ENCODE peak calls at places on chromosomes 5 and 9, in four cellular contexts. O is cardiac muscle cell, C is IMR-90, Y is foreskin fibroblast. W is an unnamed sample.

GRCh38 chr9:71725590-71726338 is 42.5 kb downstream of the CEMIP2 start:
- DNase-seq in O (peak), Y (peak), C (peak), W (no peak)

GRCh38 chr9:14923701-14924100 is 13.5 kb upstream of the FREM1 start:
- DNase-seq in O (no peak), C (no peak), Y (peak), W (no peak)

GRCh38 chr5:83608122-83608521 is 112.5 kb downstream of the HAPLN1 start:
- DNase-seq in O (peak), C (peak), Y (peak), W (peak)

GRCh38 chr5:67257500-67257899 is 60.9 kb upstream of the CD180 start:
- DNase-seq in Y (no peak), O (no peak), C (no peak), W (no peak)

GRCh38 chr9:79143211-79143610 is 428.6 kb upstream of the TLE4 start:
- DNase-seq in C (peak), Y (no peak), O (no peak), W (no peak)

GRCh38 chr5:123937230-123937629 is 425.3 kb downstream of the CSNK1G3 start:
- DNase-seq in O (peak), C (peak), Y (peak), W (no peak)

GRCh38 chr5:126648471-126648870 is 47.7 kb downstream of the PHAX start:
- DNase-seq in O (no peak), Y (no peak), C (no peak), W (no peak)

GRCh38 chr9:69748304-69748703 is 11.5 kb downstream of the PTAR1 start:
- DNase-seq in O (no peak), Y (no peak), C (no peak), W (no peak)

GRCh38 chr9:104374711-104375110 is 129.4 kb upstream of the OR13F1 start:
- DNase-seq in O (no peak), Y (no peak), C (no peak), W (no peak)

GRCh38 chr9:93308676-93309075 is 124.7 kb downstream of the WNK2 start:
- DNase-seq in O (no peak), C (no peak), Y (no peak), W (no peak)

GRCh38 chr9:517993-518392 is 303.3 kb downstream of the DOCK8 start:
- DNase-seq in C (no peak), O (no peak), Y (no peak), W (no peak)

DNA sequence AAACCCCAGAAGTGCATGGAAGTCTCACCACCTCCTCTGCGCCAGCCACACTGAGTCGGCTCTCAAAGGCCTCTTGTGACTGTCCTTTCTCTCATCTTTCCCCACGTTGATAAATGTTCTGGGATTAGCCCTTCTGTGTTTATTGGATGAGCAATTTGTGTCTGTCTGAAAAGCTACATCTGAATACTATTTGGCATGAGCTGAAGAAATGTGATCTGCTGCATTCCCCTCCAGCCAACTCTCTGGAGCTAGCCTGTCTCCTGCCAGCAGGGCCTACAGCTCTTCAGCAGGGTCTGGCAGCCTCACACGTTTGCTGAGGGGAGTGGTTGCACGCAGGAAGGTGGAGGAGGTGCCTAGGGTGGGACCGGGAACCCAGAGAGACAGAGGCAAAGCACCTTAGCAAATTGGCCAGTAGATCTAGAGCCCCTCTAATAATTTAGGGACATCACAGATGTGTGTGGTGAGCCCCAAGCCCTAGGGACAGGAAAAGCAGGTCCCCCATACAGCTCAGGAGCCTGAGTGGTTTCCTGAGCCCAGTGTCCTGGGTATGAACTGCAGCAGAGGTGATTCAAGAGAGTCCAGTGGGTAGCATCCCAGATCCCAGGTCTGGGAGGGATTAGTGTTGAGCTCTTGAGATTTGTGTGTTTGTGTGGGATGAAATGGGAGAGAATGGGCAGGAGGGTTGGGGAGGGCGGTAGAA is 20.5 kb upstream of the B4GALT1 start:
- DNase-seq in Y (peak), C (peak), O (peak), W (no peak)
- TF ChIP-seq CTCF in Y (no peak), C (no peak), O (no peak), W (no peak)

GRCh38 chr9:3992222-3992621 is 307.6 kb downstream of the GLIS3 start:
- DNase-seq in O (no peak), Y (no peak), C (no peak), W (no peak)
- TF ChIP-seq CTCF in O (no peak), Y (no peak), C (no peak), W (no peak)

DNA sequence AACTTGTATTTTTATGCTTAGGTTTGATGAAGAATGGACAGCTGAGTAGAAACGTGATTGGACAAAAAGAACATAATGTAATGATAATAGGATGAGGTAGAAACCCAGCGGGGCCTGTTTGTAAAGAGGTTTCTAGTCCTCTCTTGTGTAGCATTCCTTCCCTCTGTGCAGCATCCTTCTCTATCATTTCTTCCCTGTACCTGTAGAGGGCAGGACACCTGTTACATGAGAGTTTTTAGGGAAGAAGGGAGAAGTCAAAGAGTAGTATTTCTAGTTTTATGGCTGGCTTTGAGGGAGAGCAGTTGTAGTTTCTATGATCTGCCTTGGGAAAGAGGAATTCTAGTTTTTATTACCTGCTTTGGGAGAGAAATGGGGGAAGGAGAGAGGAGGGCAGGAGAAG is 162.1 kb upstream of the FST start:
- DNase-seq in Y (no peak), O (no peak), C (no peak), W (no peak)
- TF ChIP-seq CTCF in Y (no peak), O (no peak), C (no peak), W (no peak)

GRCh38 chr9:90953805-90954204 is 152.2 kb downstream of the SYK start:
- DNase-seq in C (no peak), Y (no peak), O (no peak), W (no peak)

GRCh38 chr9:90956026-90956810 is 154.6 kb downstream of the SYK start:
- DNase-seq in O (no peak), C (peak), Y (peak), W (no peak)

GRCh38 chr9:90948156-90948555 is 146.5 kb downstream of the SYK start:
- DNase-seq in O (no peak), C (no peak), Y (no peak), W (no peak)

GRCh38 chr9:90950600-90950999 is 149.0 kb downstream of the SYK start:
- DNase-seq in Y (peak), C (no peak), O (no peak), W (no peak)

DNA sequence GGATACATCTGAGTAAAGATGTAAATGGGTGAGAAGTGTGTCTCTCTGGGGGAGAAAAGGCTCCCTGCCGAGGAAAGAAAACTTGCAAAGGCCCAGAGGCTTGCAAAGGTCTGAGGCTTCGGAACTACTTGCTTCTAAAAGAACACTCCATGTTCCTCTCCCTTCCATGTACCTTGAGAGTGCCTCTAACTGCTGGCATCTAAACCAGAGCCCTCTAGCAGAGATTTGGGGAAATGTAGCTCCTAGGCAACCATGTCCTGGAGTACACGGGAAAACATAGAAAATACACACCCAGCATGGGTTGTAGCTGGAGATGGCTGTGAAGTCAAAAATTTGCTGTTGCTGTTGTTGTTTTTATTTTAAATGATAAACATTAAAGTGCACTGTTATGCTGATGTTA is 151.6 kb downstream of the SYK start:
- DNase-seq in Y (no peak), O (no peak), C (no peak), W (no peak)
- TF ChIP-seq CTCF in Y (no peak), O (no peak), C (no peak), W (no peak)

GRCh38 chr5:58477760-58478159 is 13.5 kb upstream of the GAPT start:
- DNase-seq in Y (no peak), C (no peak), O (peak), W (no peak)
- TF ChIP-seq CTCF in Y (peak), C (peak), O (peak), W (no peak)